ENCODE peak calls at places on chromosomes 5 and 9, in ten cellular contexts. S is NCI-H510A; V is activated CD4-positive, alpha-beta T cell treated with anti-CD3 and anti-CD28 coated beads for 48 hours; B is AG10803; T is HS-27A; H is DND-41; R is left ventricle myocardium superior; Q is colonic mucosa; L is NCI-H1092 treated with DMSO at 0.1 percent for 48 hours; G is left cardiac atrium. X is an unnamed sample.

GRCh38 chr9:98437458-98438034 is 182.1 kb upstream of the TBC1D2 start:
- DNase-seq in Q (no peak), T (no peak), S (no peak), L (no peak), R (no peak), G (no peak), V (no peak), H (no peak), B (no peak), X (no peak)

GRCh38 chr5:136526021-136526420 is 160.7 kb upstream of the TRPC7 start:
- DNase-seq in H (no peak), R (no peak), G (no peak), T (no peak), V (no peak), Q (no peak), B (no peak), L (no peak), S (no peak), X (no peak)

GRCh38 chr5:59356813-59357381 is 536.6 kb downstream of the PDE4D start:
- DNase-seq in R (peak; percentile 78), B (no peak), V (no peak), H (no peak), T (no peak), G (peak; percentile 69), Q (no peak), L (no peak), S (no peak), X (no peak)

GRCh38 chr5:101531031-101531430 is 627.9 kb upstream of the ST8SIA4 start:
- DNase-seq in V (no peak), B (no peak), T (no peak), H (no peak), R (no peak), G (no peak), Q (no peak), S (no peak), L (no peak), X (no peak)

GRCh38 chr5:135271533-135272310 is 127.3 kb downstream of the MACROH2A1 start:
- DNase-seq in R (no peak), T (no peak), Q (no peak), H (no peak), G (no peak), B (peak; percentile 65), S (no peak), V (no peak), L (no peak), X (no peak)

GRCh38 chr9:111963995-111964394 is 67.4 kb downstream of the UGCG start:
- DNase-seq in Q (no peak), T (no peak), R (no peak), S (no peak), G (no peak), L (no peak), V (no peak), B (no peak), H (no peak), X (no peak)

GRCh38 chr9:135214706-135215105 is 127.2 kb downstream of the OLFM1 start:
- DNase-seq in S (no peak), G (no peak), B (no peak), Q (no peak), R (peak; percentile 15), L (no peak), H (no peak), V (no peak), T (no peak), X (no peak)

GRCh38 chr5:54639621-54640020 is 122.1 kb downstream of the SNX18 start:
- DNase-seq in R (no peak), L (no peak), G (no peak), H (no peak), T (no peak), B (no peak), S (no peak), V (no peak), Q (no peak), X (no peak)

GRCh38 chr5:76801159-76801802 is 17.5 kb upstream of the F2RL1 start:
- DNase-seq in V (no peak), Q (no peak), L (no peak), H (no peak), S (no peak), T (no peak), B (peak; percentile 87), R (peak; percentile 52), G (peak; percentile 78), X (no peak)